ENCODE peak calls at places on chromosomes 7 and 10, in four cellular contexts. P, E, B and G are unnamed samples.

GRCh38 chr10:28307267-28307666 is 4.4 kb upstream of the MPP7 start:
- DNase-seq in P (no peak), E (no peak), B (no peak), G (no peak)

GRCh38 chr7:64371116-64371515 is 57.4 kb downstream of the ZNF736 start:
- DNase-seq in P (no peak), E (no peak), B (no peak), G (no peak)

GRCh38 chr10:76774987-76775603 is 862.5 kb downstream of the KCNMA1 start:
- DNase-seq in P (no peak), E (no peak), B (no peak), G (no peak)

GRCh38 chr7:29478218-29478617 is 85.4 kb upstream of the PRR15 start:
- DNase-seq in P (no peak), E (no peak), B (no peak), G (no peak)

GRCh38 chr10:3950676-3951275 is 165.8 kb upstream of the KLF6 start:
- DNase-seq in P (no peak), E (no peak), B (no peak), G (no peak)

GRCh38 chr7:137151056-137151731 is 192.3 kb downstream of the PTN start:
- DNase-seq in P (no peak), E (no peak), B (no peak), G (no peak)

GRCh38 chr7:21671859-21672258 is 129.0 kb downstream of the DNAH11 start:
- DNase-seq in P (no peak), E (no peak), B (peak), G (no peak)

GRCh38 chr7:45031829-45032228 is 31.8 kb downstream of the CCM2 start:
- DNase-seq in P (no peak), E (no peak), B (no peak), G (peak)

GRCh38 chr7:85000973-85001372 is 185.9 kb downstream of the SEMA3D start:
- DNase-seq in P (no peak), E (no peak), B (no peak), G (no peak)

GRCh38 chr10:123530166-123530870 is 135.8 kb upstream of the GPR26 start:
- DNase-seq in P (no peak), E (no peak), B (no peak), G (no peak)

GRCh38 chr10:121580276-121581116 is 17.7 kb downstream of the FGFR2 start:
- DNase-seq in P (no peak), E (no peak), B (no peak), G (no peak)

GRCh38 chr10:62437696-62438095 is 63.5 kb downstream of the ZNF365 start:
- DNase-seq in P (peak), E (peak), B (no peak), G (peak)

GRCh38 chr7:7014827-7015610 is 167.3 kb upstream of the C1GALT1 start:
- DNase-seq in P (peak), E (no peak), B (no peak), G (no peak)

GRCh38 chr7:120864146-120864920 is 6.4 kb upstream of the TSPAN12 start:
- DNase-seq in P (no peak), E (no peak), B (no peak), G (no peak)

GRCh38 chr10:27247441-27247840 is 6.8 kb upstream of the ACBD5 start:
- DNase-seq in P (no peak), E (no peak), B (no peak), G (no peak)

GRCh38 chr7:151347200-151347599 is 5.6 kb downstream of the NUB1 start:
- DNase-seq in P (no peak), E (no peak), B (no peak), G (no peak)

GRCh38 chr10:9222917-9223316 is 1168.4 kb downstream of the GATA3 start:
- DNase-seq in P (peak), E (no peak), B (no peak), G (no peak)

GRCh38 chr7:51019231-51019844 is 236.6 kb upstream of the GRB10 start:
- DNase-seq in P (no peak), E (no peak), B (no peak), G (no peak)

GRCh38 chr10:61410353-61410752 is 42.8 kb downstream of the TMEM26 start:
- DNase-seq in P (no peak), E (no peak), B (no peak), G (no peak)

GRCh38 chr10:125122566-125122965 is 37.8 kb downstream of the CTBP2 start:
- DNase-seq in P (no peak), E (no peak), B (no peak), G (no peak)

GRCh38 chr10:125123363-125124113 is 36.8 kb downstream of the CTBP2 start:
- DNase-seq in P (no peak), E (peak), B (no peak), G (no peak)

GRCh38 chr10:125120046-125120710 is 40.2 kb downstream of the CTBP2 start:
- DNase-seq in P (no peak), E (no peak), B (no peak), G (no peak)

GRCh38 chr10:125118701-125119100 is 41.7 kb downstream of the CTBP2 start:
- DNase-seq in P (no peak), E (no peak), B (no peak), G (no peak)

DNA sequence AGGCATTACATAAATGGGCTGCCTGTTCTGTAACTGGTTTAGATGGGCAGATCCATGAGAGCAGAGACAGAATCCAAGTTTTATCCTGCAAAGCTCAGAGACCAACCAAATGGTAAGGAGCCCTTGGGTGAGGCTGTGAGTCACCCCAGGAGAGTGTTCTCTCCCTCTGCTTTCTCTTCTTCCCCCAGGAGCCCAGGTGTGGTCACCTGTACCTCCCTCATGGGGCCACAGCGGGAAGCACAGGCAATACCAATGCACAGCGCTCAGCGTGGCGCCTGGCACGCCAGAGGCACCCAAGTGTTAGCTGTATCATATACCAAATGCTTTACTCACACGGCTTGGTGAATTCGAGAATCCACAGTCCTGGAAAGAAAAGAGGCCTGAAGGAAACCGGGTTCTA is 39.4 kb downstream of the CTBP2 start:
- DNase-seq in P (no peak), E (no peak), B (no peak), G (no peak)
- TF ChIP-seq PBX3 in P (no peak), E (no peak), B (no peak), G (no peak)

DNA sequence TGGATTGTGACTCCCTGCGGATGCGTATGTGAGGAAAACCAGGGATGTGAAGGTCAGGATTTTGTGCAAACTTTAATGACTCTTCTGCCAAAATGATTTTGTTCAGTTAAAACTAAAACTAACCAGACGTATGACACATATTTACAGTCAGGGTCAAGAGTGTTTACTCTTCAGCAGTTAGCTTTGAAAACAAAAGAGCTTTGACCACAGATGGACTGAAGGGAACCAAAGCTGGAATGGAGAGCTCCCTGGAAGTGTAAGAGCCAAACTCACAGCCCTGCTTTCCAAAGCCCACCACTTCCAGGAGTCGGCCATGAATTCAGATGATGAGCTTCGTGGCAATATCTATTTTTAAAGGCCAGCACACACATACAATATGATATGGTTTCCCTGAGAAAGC is 15.5 kb downstream of the SVIL start:
- DNase-seq in P (no peak), E (peak), B (no peak), G (peak)
- TF ChIP-seq PBX3 in P (peak), E (no peak), B (no peak), G (no peak)

GRCh38 chr7:132203021-132203420 is 373.2 kb downstream of the PLXNA4 start:
- DNase-seq in P (no peak), E (no peak), B (no peak), G (no peak)

GRCh38 chr7:132205515-132205914 is 370.8 kb downstream of the PLXNA4 start:
- DNase-seq in P (no peak), E (no peak), B (no peak), G (no peak)

GRCh38 chr7:132207211-132207610 is 369.1 kb downstream of the PLXNA4 start:
- DNase-seq in P (no peak), E (no peak), B (no peak), G (no peak)

GRCh38 chr7:132207782-132208181 is 368.5 kb downstream of the PLXNA4 start:
- DNase-seq in P (no peak), E (no peak), B (no peak), G (no peak)

GRCh38 chr7:132206594-132206993 is 369.7 kb downstream of the PLXNA4 start:
- DNase-seq in P (no peak), E (no peak), B (no peak), G (no peak)
- TF ChIP-seq PBX3 in P (no peak), E (no peak), B (no peak), G (no peak)

GRCh38 chr7:43905954-43906326 is 456 bp downstream of the URGCP start:
- DNase-seq in P (peak), E (peak), B (no peak), G (peak)
- TF ChIP-seq PBX3 in P (no peak), E (no peak), B (no peak), G (peak)

GRCh38 chr10:58082248-58082647 is 185.4 kb downstream of the IPMK start:
- DNase-seq in P (no peak), E (no peak), B (no peak), G (no peak)

GRCh38 chr10:58089739-58090138 is 178.0 kb downstream of the IPMK start:
- DNase-seq in P (no peak), E (no peak), B (no peak), G (no peak)

GRCh38 chr10:58087896-58088295 is 179.8 kb downstream of the IPMK start:
- DNase-seq in P (no peak), E (no peak), B (no peak), G (no peak)

GRCh38 chr10:58086144-58086762 is 181.4 kb downstream of the IPMK start:
- DNase-seq in P (no peak), E (no peak), B (no peak), G (no peak)

DNA sequence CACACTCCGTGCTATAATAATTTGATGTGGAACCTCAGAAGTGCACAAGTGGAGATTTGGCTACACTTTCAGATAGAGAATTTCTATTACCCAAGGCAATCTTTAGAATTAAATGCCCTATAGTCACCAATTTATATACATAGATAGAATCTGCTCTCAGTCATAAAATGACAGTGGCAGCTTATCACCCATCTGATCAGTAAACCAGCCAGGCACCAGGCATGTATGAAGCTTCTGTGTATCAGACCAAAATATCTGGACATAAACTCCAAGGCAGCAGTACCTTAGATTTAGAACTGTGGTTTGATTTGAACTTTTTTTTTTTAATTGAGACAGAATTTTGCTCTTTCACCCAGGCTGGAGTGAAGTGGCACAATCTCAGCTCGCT is 180.9 kb downstream of the IPMK start:
- DNase-seq in P (no peak), E (no peak), B (no peak), G (no peak)
- TF ChIP-seq PBX3 in P (no peak), E (no peak), B (no peak), G (no peak)

DNA sequence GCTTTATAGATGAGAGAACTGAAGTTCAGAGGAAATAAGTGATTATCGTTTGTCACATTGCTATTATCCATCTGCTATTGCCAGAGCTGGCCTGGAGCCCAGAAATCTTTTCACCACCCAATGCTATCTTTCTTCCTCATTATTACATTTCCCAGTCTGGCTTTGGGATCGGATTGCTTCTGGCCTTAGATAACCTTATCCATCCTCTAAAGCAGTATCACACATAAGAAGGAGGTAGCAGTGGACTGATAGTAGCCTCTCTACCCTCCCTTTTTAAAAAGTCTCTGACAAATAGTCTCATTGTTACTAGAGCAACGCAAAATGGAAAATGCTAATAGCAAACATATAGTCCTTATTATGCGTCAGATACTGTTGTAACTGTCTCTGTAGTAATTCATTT is 1.3 kb upstream of the CLDN12 start:
- DNase-seq in P (peak), E (no peak), B (no peak), G (no peak)
- TF ChIP-seq PBX3 in P (peak), E (no peak), B (no peak), G (no peak)

DNA sequence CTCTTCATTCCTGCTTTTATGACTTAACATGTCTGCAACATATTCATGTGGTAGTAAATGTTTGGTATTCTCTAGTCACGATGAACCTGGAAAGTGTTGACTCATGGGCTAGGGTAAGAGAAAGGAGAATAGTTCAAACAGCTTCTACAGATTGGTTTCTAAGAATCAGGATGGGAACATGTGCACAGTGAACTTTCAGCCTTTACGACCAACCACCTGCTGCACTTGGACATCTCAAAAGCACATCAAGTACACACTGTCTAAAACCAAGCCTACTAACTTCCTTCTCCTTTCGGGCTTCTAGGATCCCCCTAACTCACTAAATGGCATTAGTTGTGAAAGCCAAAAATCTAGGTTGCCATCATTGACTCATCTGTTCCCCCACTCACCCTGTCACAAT is 85.5 kb downstream of the CUL2 start:
- DNase-seq in P (no peak), E (no peak), B (no peak), G (no peak)
- TF ChIP-seq PBX3 in P (no peak), E (no peak), B (no peak), G (no peak)

GRCh38 chr7:28318126-28318762 is 94.1 kb upstream of the CREB5 start:
- DNase-seq in P (no peak), E (no peak), B (no peak), G (no peak)
- TF ChIP-seq PBX3 in P (no peak), E (no peak), B (no peak), G (no peak)

GRCh38 chr7:13336227-13336626 is 648.8 kb downstream of the ARL4A start:
- DNase-seq in P (no peak), E (no peak), B (no peak), G (no peak)
- TF ChIP-seq PBX3 in P (no peak), E (no peak), B (no peak), G (no peak)

DNA sequence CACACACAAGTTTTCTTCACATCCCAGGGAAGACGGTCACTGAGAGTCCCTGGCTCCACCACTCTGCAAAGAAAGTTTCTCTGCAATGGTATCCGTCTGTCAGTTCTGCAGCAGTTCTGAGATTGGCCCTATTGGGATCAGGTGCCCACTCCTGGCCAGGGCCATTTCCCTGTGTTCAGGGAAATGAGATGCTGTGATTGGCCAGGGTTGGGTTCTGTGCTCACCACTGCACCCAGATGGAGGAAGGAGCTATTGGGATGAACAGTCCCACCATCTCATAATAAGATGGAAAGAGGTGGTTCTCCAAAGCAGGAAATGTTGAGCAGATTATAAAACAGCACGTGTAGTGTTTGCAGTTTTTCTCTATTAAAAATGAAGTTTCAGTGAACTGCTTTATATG is 13.3 kb upstream of the PIP4K2A start:
- DNase-seq in P (no peak), E (no peak), B (no peak), G (no peak)
- TF ChIP-seq PBX3 in P (no peak), E (no peak), B (no peak), G (no peak)